ENCODE peak calls at places on chromosomes 4 and X, in six cellular contexts. A, Q, Z, L, K and C are unnamed samples.

GRCh38 chr4:88737304-88738015 is 39.8 kb upstream of the NAP1L5 start:
- DNase-seq in L (no peak), Q (no peak), K (peak), A (no peak), Z (no peak), C (peak)

GRCh38 chr4:142347241-142347640 is 498.9 kb downstream of the INPP4B start:
- DNase-seq in Q (no peak), A (no peak), L (peak), Z (no peak), K (no peak), C (no peak)

GRCh38 chrX:39889704-39890103 is 208.1 kb downstream of the BCOR start:
- DNase-seq in K (no peak), L (no peak), Q (no peak), Z (no peak), A (no peak), C (no peak)

GRCh38 chr4:7379719-7380118 is 55.0 kb downstream of the PSAPL1 start:
- DNase-seq in A (no peak), Z (peak), K (no peak), Q (no peak), L (no peak), C (no peak)

GRCh38 chr4:152348670-152349069 is 187.2 kb downstream of the FBXW7 start:
- DNase-seq in A (no peak), Z (no peak), Q (no peak), K (no peak), L (no peak), C (no peak)

GRCh38 chr4:622996-623913 is 2.1 kb upstream of the PDE6B start:
- DNase-seq in Q (peak), K (no peak), L (no peak), A (no peak), Z (no peak), C (no peak)

GRCh38 chrX:136497556-136498048 is at the start of gene HTATSF1:
- DNase-seq in A (no peak), Q (no peak), Z (peak), K (no peak), L (no peak), C (no peak)

GRCh38 chrX:124518888-124519287 is 172.5 kb downstream of the SH2D1A start:
- DNase-seq in Z (no peak), Q (no peak), K (no peak), L (peak), A (no peak), C (no peak)

GRCh38 chrX:19334945-19335626 is 8.6 kb upstream of the PDHA1 start:
- DNase-seq in A (no peak), K (no peak), L (peak), Q (no peak), Z (no peak), C (no peak)

GRCh38 chr4:82469776-82470345 is 39.5 kb downstream of the ENOPH1 start:
- DNase-seq in Q (no peak), A (peak), K (no peak), L (peak), Z (no peak), C (peak)

GRCh38 chr4:132593717-132594400 is 555.2 kb upstream of the PCDH10 start:
- DNase-seq in Z (no peak), L (peak), A (no peak), K (no peak), Q (no peak), C (no peak)

GRCh38 chr4:15162465-15163283 is 160.4 kb downstream of the CPEB2 start:
- DNase-seq in K (no peak), L (no peak), Z (no peak), Q (no peak), A (no peak), C (no peak)

GRCh38 chrX:110428144-110428543 is 69.5 kb downstream of the RTL9 start:
- DNase-seq in Q (no peak), L (no peak), A (no peak), Z (no peak), K (no peak), C (no peak)